ENCODE peak calls at places on chromosome 12, in four cellular contexts. F, I, A and U are unnamed samples.

GRCh38 chr12:44835641-44836379 is 40.3 kb downstream of the NELL2 start:
- DNase-seq in A (no peak), I (no peak), F (no peak), U (no peak)

GRCh38 chr12:1162083-1162760 is 171.2 kb downstream of the ERC1 start:
- DNase-seq in F (no peak), I (no peak), A (no peak), U (no peak)

GRCh38 chr12:1434296-1434955 is 160.0 kb downstream of the FBXL14 start:
- DNase-seq in A (no peak), I (no peak), F (no peak), U (no peak)

GRCh38 chr12:86727151-86727550 is 471.0 kb upstream of the MGAT4C start:
- DNase-seq in A (no peak), I (no peak), F (no peak), U (peak; percentile 68)

GRCh38 chr12:94379479-94380113 is 80.1 kb downstream of the CEP83 start:
- DNase-seq in F (no peak), I (no peak), A (no peak), U (no peak)

GRCh38 chr12:66232258-66232657 is 43.2 kb downstream of the IRAK3 start:
- DNase-seq in A (no peak), F (no peak), I (no peak), U (no peak)

GRCh38 chr12:15627995-15628945 is 160.9 kb downstream of the EPS8 start:
- DNase-seq in I (no peak), F (no peak), A (no peak), U (peak; percentile 66)

GRCh38 chr12:32139064-32139421 is 32.4 kb downstream of the BICD1 start:
- DNase-seq in I (no peak), A (no peak), F (peak; percentile 11), U (peak; percentile 63)

GRCh38 chr12:19822476-19822875 is 383.2 kb downstream of the AEBP2 start:
- DNase-seq in A (no peak), I (no peak), F (no peak), U (no peak)

GRCh38 chr12:19194963-19195362 is 65.4 kb downstream of the PLEKHA5 start:
- DNase-seq in A (no peak), I (no peak), F (no peak), U (no peak)

GRCh38 chr12:3330976-3331375 is 160.0 kb upstream of the PRMT8 start:
- DNase-seq in F (no peak), A (no peak), I (no peak), U (no peak)

DNA sequence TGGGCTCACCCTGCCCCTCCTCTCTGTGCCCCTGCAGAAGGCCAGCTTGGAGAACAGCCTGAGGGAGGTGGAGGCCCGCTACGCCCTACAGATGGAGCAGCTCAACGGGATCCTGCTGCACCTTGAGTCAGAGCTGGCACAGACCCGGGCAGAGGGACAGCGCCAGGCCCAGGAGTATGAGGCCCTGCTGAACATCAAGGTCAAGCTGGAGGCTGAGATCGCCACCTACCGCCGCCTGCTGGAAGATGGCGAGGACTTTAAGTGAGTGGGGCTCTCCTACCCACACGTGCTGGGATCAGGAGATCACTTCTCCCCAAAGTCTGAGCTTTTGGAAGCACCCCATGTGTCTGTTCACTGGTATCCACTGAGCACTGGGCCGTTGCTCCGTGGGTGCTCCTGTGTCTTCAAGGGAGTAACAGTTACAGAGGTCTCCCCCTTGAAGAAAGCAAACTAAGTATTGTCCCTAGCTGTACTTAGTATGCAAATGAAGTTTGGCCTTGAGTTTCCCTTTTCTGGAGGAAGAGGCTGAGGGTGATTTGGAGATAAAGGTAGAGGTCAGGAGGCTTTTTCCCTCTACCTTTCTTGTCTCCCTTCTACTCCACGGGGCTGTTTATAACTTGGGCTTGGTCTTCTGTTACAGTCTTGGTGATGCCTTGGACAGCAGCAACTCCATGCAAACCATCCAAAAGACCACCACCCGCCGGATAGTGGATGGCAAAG is 3.3 kb downstream of the KRT18 start:
- DNase-seq in F (no peak), I (no peak), A (no peak), U (no peak)
- TF ChIP-seq CTCF in F (no peak), I (no peak), A (no peak), U (peak; percentile 30)

GRCh38 chr12:104276192-104277131 is 27.1 kb upstream of the EID3 start:
- DNase-seq in A (no peak), I (no peak), F (no peak), U (no peak)
- H3K4me3 ChIP-seq in A (peak overlapping the region; percentile 60), I (no peak overlapping the region), F (no peak overlapping the region), U (no peak overlapping the region)

GRCh38 chr12:100741084-100741711 is 53.4 kb upstream of the ANO4 start:
- DNase-seq in A (no peak), I (no peak), F (no peak), U (peak; percentile 58)
- TF ChIP-seq CTCF in A (peak; percentile 32), I (no peak), F (peak; percentile 26), U (peak; percentile 80)

DNA sequence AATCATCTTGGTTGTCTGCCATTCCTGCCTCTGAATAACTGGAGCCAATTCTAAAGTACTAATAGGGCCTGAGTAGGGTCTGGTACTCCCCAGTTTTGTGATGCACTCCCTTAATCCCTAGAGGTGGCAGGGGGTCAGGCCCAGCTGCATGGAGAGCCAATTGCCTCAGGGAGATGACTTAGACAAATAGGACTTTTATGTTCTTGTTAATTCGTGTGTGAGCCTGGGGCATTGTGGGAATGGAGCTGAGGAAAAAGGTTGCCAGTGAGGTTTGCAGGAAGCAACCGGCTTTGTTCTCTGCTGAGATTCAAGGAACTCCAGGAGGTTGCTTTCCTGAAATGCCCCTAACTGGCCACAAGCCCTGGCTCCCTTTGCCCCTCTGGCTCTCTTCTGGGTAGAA is 6.8 kb upstream of the DCD start:
- DNase-seq in I (no peak), F (no peak), A (no peak), U (no peak)
- H3K4me3 ChIP-seq in I (no peak overlapping the region), F (no peak overlapping the region), A (no peak overlapping the region), U (no peak overlapping the region)

GRCh38 chr12:84512751-84513150 is 399.8 kb downstream of the SLC6A15 start:
- DNase-seq in A (no peak), F (no peak), I (no peak), U (no peak)

GRCh38 chr12:84506317-84506716 is 406.3 kb downstream of the SLC6A15 start:
- DNase-seq in A (no peak), I (no peak), F (no peak), U (no peak)

GRCh38 chr12:84508943-84509342 is 403.7 kb downstream of the SLC6A15 start:
- DNase-seq in A (no peak), I (no peak), F (no peak), U (no peak)

GRCh38 chr12:84507914-84508313 is 404.7 kb downstream of the SLC6A15 start:
- DNase-seq in A (no peak), I (no peak), F (no peak), U (no peak)

DNA sequence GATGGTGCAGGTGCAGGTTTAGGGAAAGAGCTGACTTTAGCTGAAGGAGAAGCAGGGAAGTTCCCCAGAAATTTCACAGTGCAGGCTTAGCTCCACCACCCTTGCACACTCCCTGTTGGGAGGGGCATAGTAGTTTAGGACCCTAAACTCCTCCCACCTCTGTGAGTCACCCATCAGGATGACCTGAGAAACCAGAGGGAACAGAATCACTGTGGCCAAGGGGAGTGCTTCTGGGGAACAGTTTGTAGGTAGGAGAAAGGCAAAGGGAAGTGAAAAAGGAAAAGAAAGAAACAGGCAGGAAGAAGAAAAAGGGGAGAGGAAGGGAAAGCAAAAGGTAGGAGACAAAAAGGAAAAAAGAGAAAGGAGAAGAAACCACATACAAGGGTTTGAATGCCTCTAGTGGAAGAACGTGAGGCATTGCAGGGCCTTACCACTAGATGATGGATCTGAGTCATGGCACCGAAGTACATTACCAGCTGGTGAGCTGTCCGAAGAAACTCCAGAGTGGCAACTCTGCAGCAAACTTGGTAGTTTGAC is 404.2 kb downstream of the SLC6A15 start:
- DNase-seq in F (no peak), I (no peak), A (no peak), U (peak; percentile 67)
- TF ChIP-seq CTCF in F (no peak), I (no peak), A (peak; percentile 22), U (peak; percentile 54)

DNA sequence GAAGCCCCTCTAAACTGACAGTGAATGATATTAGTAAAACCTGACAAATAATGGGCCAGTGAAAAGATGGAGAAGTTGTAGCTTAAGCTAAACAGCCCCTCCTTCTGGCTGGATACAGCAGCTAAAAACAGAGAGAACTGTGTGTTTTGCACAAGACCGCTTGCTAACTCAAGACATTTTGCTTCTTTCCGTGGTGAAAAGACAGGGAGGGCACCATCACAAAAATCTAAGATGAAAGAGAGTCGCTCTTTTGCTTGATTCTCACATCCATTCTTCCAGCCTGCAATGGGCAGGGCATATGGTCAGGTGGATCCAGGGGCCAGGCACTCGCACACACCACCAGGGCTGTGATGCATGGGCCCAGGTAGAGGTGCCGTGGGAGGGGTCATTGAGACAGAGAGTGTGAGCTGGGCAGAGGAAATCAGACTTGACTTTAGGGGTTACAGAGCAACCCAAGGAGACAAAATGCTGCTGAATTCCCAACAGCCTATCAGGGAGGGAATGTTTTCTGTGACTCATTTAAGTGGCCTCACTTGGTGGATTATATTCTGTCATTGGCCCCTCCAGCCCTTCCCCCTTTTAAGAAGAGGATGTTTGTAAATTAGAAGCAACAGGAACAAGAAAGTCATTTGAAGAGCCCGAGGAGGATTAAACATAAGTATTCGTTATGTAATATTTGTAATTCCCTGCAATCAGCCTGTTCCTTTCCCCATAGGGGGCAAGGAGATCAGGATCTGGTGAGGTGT is 12.2 kb downstream of the EMP1 start:
- DNase-seq in I (no peak), A (no peak), F (no peak), U (peak; percentile 67)
- H3K4me3 ChIP-seq in I (no peak overlapping the region), A (no peak overlapping the region), F (no peak overlapping the region), U (no peak overlapping the region)

GRCh38 chr12:109912790-109913189 is 12.7 kb downstream of the TCHP start:
- DNase-seq in I (no peak), F (no peak), A (no peak), U (no peak)

GRCh38 chr12:109914461-109914860 is 14.4 kb downstream of the TCHP start:
- DNase-seq in F (no peak), I (no peak), A (no peak), U (no peak)

GRCh38 chr12:109910254-109910968 is 10.3 kb downstream of the TCHP start:
- DNase-seq in F (no peak), A (no peak), I (no peak), U (no peak)

GRCh38 chr12:109915171-109916040 is 15.3 kb downstream of the TCHP start:
- DNase-seq in A (no peak), F (no peak), I (no peak), U (no peak)

DNA sequence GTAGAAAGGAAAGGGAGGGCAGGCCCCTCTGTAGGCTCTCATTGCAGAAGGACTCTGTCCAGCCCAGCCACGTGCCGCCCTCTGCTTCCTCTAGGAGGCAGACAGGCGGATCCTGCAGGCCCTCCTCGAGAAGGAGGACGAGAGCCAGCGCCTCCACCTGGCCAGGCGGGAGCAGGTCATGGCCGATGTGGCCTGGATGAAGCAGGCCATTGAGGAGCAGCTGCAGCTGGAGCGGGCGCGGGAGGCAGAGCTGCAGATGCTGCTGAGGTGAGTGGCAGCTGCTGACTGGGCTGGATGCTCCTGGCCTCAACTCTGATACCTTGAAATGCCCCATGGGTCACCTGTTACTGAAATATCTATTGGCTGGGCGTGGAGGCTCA is 10.9 kb downstream of the TCHP start:
- DNase-seq in F (no peak), I (no peak), A (no peak), U (peak; percentile 42)
- TF ChIP-seq CTCF in F (no peak), I (no peak), A (no peak), U (peak; percentile 38)